ENCODE peak calls at places on chromosomes 6 and 20, in six cellular contexts. One of them, this sample, is unnamed.

GRCh38 chr20:36102809-36103596 is 51.5 kb upstream of the EPB41L1 start:
- DNase-seq in stomach: peak; percentile 62
- DNase-seq in breast epithelium: no peak
- DNase-seq in GM12878: no peak
- DNase-seq in suprapubic skin: no peak
- DNase-seq in transverse colon: peak; percentile 78
- DNase-seq in this sample: peak; percentile 53

GRCh38 chr6:126721581-126722145 is 381.7 kb downstream of the CENPW start:
- DNase-seq in stomach: no peak
- DNase-seq in breast epithelium: no peak
- DNase-seq in GM12878: no peak
- DNase-seq in suprapubic skin: no peak
- DNase-seq in transverse colon: no peak
- DNase-seq in this sample: no peak

GRCh38 chr6:145673504-145673903 is 61.8 kb downstream of the EPM2A start:
- DNase-seq in stomach: no peak
- DNase-seq in breast epithelium: no peak
- DNase-seq in GM12878: no peak
- DNase-seq in suprapubic skin: no peak
- DNase-seq in transverse colon: no peak
- DNase-seq in this sample: peak; percentile 2

GRCh38 chr6:54426995-54427394 is 118.8 kb downstream of the TINAG start:
- DNase-seq in stomach: no peak
- DNase-seq in breast epithelium: no peak
- DNase-seq in GM12878: no peak
- DNase-seq in suprapubic skin: no peak
- DNase-seq in transverse colon: no peak
- DNase-seq in this sample: no peak

GRCh38 chr6:122184260-122184934 is 215.1 kb upstream of the HSF2 start:
- DNase-seq in stomach: no peak
- DNase-seq in breast epithelium: no peak
- DNase-seq in GM12878: no peak
- DNase-seq in suprapubic skin: no peak
- DNase-seq in transverse colon: no peak
- DNase-seq in this sample: no peak

GRCh38 chr6:42901538-42901957 is 14.3 kb upstream of the PTCRA start:
- DNase-seq in stomach: peak; percentile 88
- DNase-seq in breast epithelium: peak; percentile 75
- DNase-seq in GM12878: peak; percentile 54
- DNase-seq in suprapubic skin: no peak
- DNase-seq in transverse colon: peak; percentile 76
- DNase-seq in this sample: peak; percentile 89

GRCh38 chr20:62198496-62198895 is 15.7 kb downstream of the MTG2 start:
- DNase-seq in stomach: no peak
- DNase-seq in breast epithelium: no peak
- DNase-seq in GM12878: no peak
- DNase-seq in suprapubic skin: peak; percentile 38
- DNase-seq in transverse colon: no peak
- DNase-seq in this sample: peak; percentile 47

GRCh38 chr6:1110164-1110563 is 201.7 kb upstream of the FOXQ1 start:
- DNase-seq in stomach: no peak
- DNase-seq in breast epithelium: no peak
- DNase-seq in GM12878: no peak
- DNase-seq in suprapubic skin: no peak
- DNase-seq in transverse colon: no peak
- DNase-seq in this sample: no peak

GRCh38 chr6:75065524-75065923 is 140.3 kb downstream of the COL12A1 start:
- DNase-seq in stomach: no peak
- DNase-seq in breast epithelium: no peak
- DNase-seq in GM12878: no peak
- DNase-seq in suprapubic skin: no peak
- DNase-seq in transverse colon: no peak
- DNase-seq in this sample: no peak

GRCh38 chr20:41889871-41890224 is 271.7 kb upstream of the CHD6 start:
- DNase-seq in stomach: no peak
- DNase-seq in breast epithelium: no peak
- DNase-seq in GM12878: no peak
- DNase-seq in suprapubic skin: no peak
- DNase-seq in transverse colon: no peak
- DNase-seq in this sample: no peak

GRCh38 chr6:54886932-54887584 is 40.5 kb downstream of the FAM83B start:
- DNase-seq in stomach: no peak
- DNase-seq in breast epithelium: no peak
- DNase-seq in GM12878: no peak
- DNase-seq in suprapubic skin: no peak
- DNase-seq in transverse colon: no peak
- DNase-seq in this sample: no peak

GRCh38 chr6:95294047-95294446 is 283.3 kb upstream of the MANEA start:
- DNase-seq in stomach: no peak
- DNase-seq in breast epithelium: no peak
- DNase-seq in GM12878: no peak
- DNase-seq in suprapubic skin: no peak
- DNase-seq in transverse colon: no peak
- DNase-seq in this sample: no peak

GRCh38 chr6:6512711-6513110 is 75.8 kb upstream of the LY86 start:
- DNase-seq in stomach: no peak
- DNase-seq in breast epithelium: no peak
- DNase-seq in GM12878: no peak
- DNase-seq in suprapubic skin: no peak
- DNase-seq in transverse colon: no peak
- DNase-seq in this sample: no peak

GRCh38 chr6:142926494-142927273 is 18.3 kb downstream of the HIVEP2 start:
- DNase-seq in stomach: peak; percentile 79
- DNase-seq in breast epithelium: peak; percentile 69
- DNase-seq in GM12878: no peak
- DNase-seq in suprapubic skin: peak; percentile 88
- DNase-seq in transverse colon: peak; percentile 90
- DNase-seq in this sample: peak; percentile 94

GRCh38 chr6:126919947-126920346 is 198.5 kb upstream of the RSPO3 start:
- DNase-seq in stomach: no peak
- DNase-seq in breast epithelium: no peak
- DNase-seq in GM12878: no peak
- DNase-seq in suprapubic skin: no peak
- DNase-seq in transverse colon: no peak
- DNase-seq in this sample: no peak

GRCh38 chr6:26125015-26125690 is 37.9 kb downstream of the HFE start:
- DNase-seq in stomach: peak; percentile 41
- DNase-seq in breast epithelium: no peak
- DNase-seq in GM12878: no peak
- DNase-seq in suprapubic skin: no peak
- DNase-seq in transverse colon: peak; percentile 35
- DNase-seq in this sample: no peak

GRCh38 chr6:150550244-150550643 is 49.4 kb upstream of the PLEKHG1 start:
- DNase-seq in stomach: no peak
- DNase-seq in breast epithelium: no peak
- DNase-seq in GM12878: no peak
- DNase-seq in suprapubic skin: no peak
- DNase-seq in transverse colon: no peak
- DNase-seq in this sample: no peak

GRCh38 chr6:137522399-137522798 is 28.2 kb upstream of the OLIG3 start:
- DNase-seq in stomach: no peak
- DNase-seq in breast epithelium: no peak
- DNase-seq in GM12878: no peak
- DNase-seq in suprapubic skin: no peak
- DNase-seq in transverse colon: no peak
- DNase-seq in this sample: no peak

GRCh38 chr6:30981942-30982772 is 1.4 kb upstream of the MUC21 start:
- DNase-seq in stomach: peak; percentile 52
- DNase-seq in breast epithelium: no peak
- DNase-seq in GM12878: no peak
- DNase-seq in suprapubic skin: no peak
- DNase-seq in transverse colon: no peak
- DNase-seq in this sample: no peak

GRCh38 chr6:118736351-118736750 is 85.0 kb upstream of the CEP85L start:
- DNase-seq in stomach: no peak
- DNase-seq in breast epithelium: no peak
- DNase-seq in GM12878: no peak
- DNase-seq in suprapubic skin: no peak
- DNase-seq in transverse colon: no peak
- DNase-seq in this sample: peak; percentile 39

GRCh38 chr6:10425973-10426780 is 11.3 kb upstream of the TFAP2A start:
- DNase-seq in stomach: peak; percentile 55
- DNase-seq in breast epithelium: peak; percentile 77
- DNase-seq in GM12878: no peak
- DNase-seq in suprapubic skin: peak; percentile 69
- DNase-seq in transverse colon: peak; percentile 38
- DNase-seq in this sample: peak; percentile 90

GRCh38 chr6:2078888-2079287 is 166.5 kb downstream of the GMDS start:
- DNase-seq in stomach: no peak
- DNase-seq in breast epithelium: no peak
- DNase-seq in GM12878: peak; percentile 11
- DNase-seq in suprapubic skin: no peak
- DNase-seq in transverse colon: no peak
- DNase-seq in this sample: no peak

GRCh38 chr6:128979061-128979460 is 96.1 kb downstream of the LAMA2 start:
- DNase-seq in stomach: no peak
- DNase-seq in breast epithelium: no peak
- DNase-seq in GM12878: no peak
- DNase-seq in suprapubic skin: no peak
- DNase-seq in transverse colon: no peak
- DNase-seq in this sample: no peak

GRCh38 chr6:90610671-90611542 is 24.0 kb upstream of the MAP3K7 start:
- DNase-seq in stomach: no peak
- DNase-seq in breast epithelium: no peak
- DNase-seq in GM12878: no peak
- DNase-seq in suprapubic skin: peak; percentile 63
- DNase-seq in transverse colon: no peak
- DNase-seq in this sample: no peak

GRCh38 chr6:128532827-128533226 is 12.4 kb upstream of the PTPRK start:
- DNase-seq in stomach: no peak
- DNase-seq in breast epithelium: no peak
- DNase-seq in GM12878: no peak
- DNase-seq in suprapubic skin: no peak
- DNase-seq in transverse colon: no peak
- DNase-seq in this sample: no peak

GRCh38 chr20:23366384-23366783 is 4.4 kb downstream of the GZF1 start:
- DNase-seq in stomach: no peak
- DNase-seq in breast epithelium: no peak
- DNase-seq in GM12878: no peak
- DNase-seq in suprapubic skin: no peak
- DNase-seq in transverse colon: no peak
- DNase-seq in this sample: no peak

GRCh38 chr6:35470663-35471120 is 2.5 kb downstream of the RPL10A start:
- DNase-seq in stomach: no peak
- DNase-seq in breast epithelium: no peak
- DNase-seq in GM12878: no peak
- DNase-seq in suprapubic skin: no peak
- DNase-seq in transverse colon: no peak
- DNase-seq in this sample: no peak
- H3K4me3 ChIP-seq in stomach: no peak overlapping the region
- H3K4me3 ChIP-seq in breast epithelium: peak overlapping the region; percentile 89
- H3K4me3 ChIP-seq in GM12878: peak overlapping the region; percentile 99
- H3K4me3 ChIP-seq in suprapubic skin: peak overlapping the region; percentile 87
- H3K4me3 ChIP-seq in transverse colon: no peak overlapping the region
- H3K4me3 ChIP-seq in this sample: peak overlapping the region; percentile 69

GRCh38 chr6:53313784-53314382 is 34.9 kb downstream of the ELOVL5 start:
- DNase-seq in stomach: no peak
- DNase-seq in breast epithelium: no peak
- DNase-seq in GM12878: no peak
- DNase-seq in suprapubic skin: no peak
- DNase-seq in transverse colon: no peak
- DNase-seq in this sample: no peak
- TF ChIP-seq POLR2AphosphoS5 in stomach: peak; percentile 61
- TF ChIP-seq POLR2AphosphoS5 in breast epithelium: no peak
- TF ChIP-seq POLR2AphosphoS5 in GM12878: no peak
- TF ChIP-seq POLR2AphosphoS5 in suprapubic skin: no peak
- TF ChIP-seq POLR2AphosphoS5 in transverse colon: no peak
- TF ChIP-seq POLR2AphosphoS5 in this sample: no peak

GRCh38 chr6:3384346-3385143 is 72.3 kb downstream of the SLC22A23 start:
- DNase-seq in stomach: no peak
- DNase-seq in breast epithelium: no peak
- DNase-seq in GM12878: no peak
- DNase-seq in suprapubic skin: no peak
- DNase-seq in transverse colon: no peak
- DNase-seq in this sample: no peak

GRCh38 chr6:3383525-3383924 is 73.3 kb downstream of the SLC22A23 start:
- DNase-seq in stomach: peak; percentile 63
- DNase-seq in breast epithelium: no peak
- DNase-seq in GM12878: peak; percentile 75
- DNase-seq in suprapubic skin: no peak
- DNase-seq in transverse colon: peak; percentile 74
- DNase-seq in this sample: peak; percentile 63

GRCh38 chr6:3385660-3386151 is 71.1 kb downstream of the SLC22A23 start:
- DNase-seq in stomach: no peak
- DNase-seq in breast epithelium: no peak
- DNase-seq in GM12878: no peak
- DNase-seq in suprapubic skin: no peak
- DNase-seq in transverse colon: peak; percentile 39
- DNase-seq in this sample: no peak

GRCh38 chr6:3388786-3389185 is 68.1 kb downstream of the SLC22A23 start:
- DNase-seq in stomach: no peak
- DNase-seq in breast epithelium: no peak
- DNase-seq in GM12878: peak; percentile 62
- DNase-seq in suprapubic skin: no peak
- DNase-seq in transverse colon: no peak
- DNase-seq in this sample: no peak

DNA sequence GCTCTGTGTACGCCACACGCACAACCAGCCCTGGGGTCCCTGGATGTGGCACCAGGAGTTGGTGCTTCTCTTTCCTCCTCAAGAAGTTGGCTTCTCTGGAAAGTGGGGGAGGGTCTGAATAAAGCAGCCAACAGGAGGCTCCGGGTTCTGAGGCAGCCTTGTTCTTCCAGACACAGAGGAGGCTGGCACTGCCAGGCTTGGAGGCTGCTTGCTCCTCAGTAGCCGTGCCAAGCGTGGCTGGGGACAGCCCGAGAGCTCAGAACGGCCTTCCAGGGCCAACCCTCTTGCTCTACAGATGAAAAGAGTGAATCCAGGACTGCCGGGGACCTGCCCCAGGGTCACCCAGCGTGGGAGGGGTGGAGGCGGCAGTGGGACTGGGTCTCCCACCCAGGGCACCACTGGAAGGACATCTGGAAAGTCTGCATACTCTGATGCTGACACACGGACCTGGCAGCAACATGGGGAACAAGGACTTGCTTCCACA is 70.4 kb downstream of the SLC22A23 start:
- DNase-seq in stomach: peak; percentile 84
- DNase-seq in breast epithelium: no peak
- DNase-seq in GM12878: no peak
- DNase-seq in suprapubic skin: no peak
- DNase-seq in transverse colon: no peak
- DNase-seq in this sample: no peak
- H3K4me1 ChIP-seq in stomach: peaks cover 36% of the 10 kb centered on the region
- H3K4me1 ChIP-seq in breast epithelium: peaks cover 8% of the 10 kb centered on the region
- H3K4me1 ChIP-seq in GM12878: peaks cover 52% of the 10 kb centered on the region
- H3K4me1 ChIP-seq in suprapubic skin: peaks cover 78% of the 10 kb centered on the region
- H3K4me1 ChIP-seq in transverse colon: peaks cover 86% of the 10 kb centered on the region
- H3K4me1 ChIP-seq in this sample: peaks cover 2% of the 10 kb centered on the region

GRCh38 chr6:71977860-71978259 is 91.5 kb downstream of the RIMS1 start:
- DNase-seq in stomach: no peak
- DNase-seq in breast epithelium: no peak
- DNase-seq in GM12878: no peak
- DNase-seq in suprapubic skin: no peak
- DNase-seq in transverse colon: no peak
- DNase-seq in this sample: no peak

GRCh38 chr6:71983131-71983530 is 96.8 kb downstream of the RIMS1 start:
- DNase-seq in stomach: no peak
- DNase-seq in breast epithelium: no peak
- DNase-seq in GM12878: no peak
- DNase-seq in suprapubic skin: no peak
- DNase-seq in transverse colon: no peak
- DNase-seq in this sample: no peak

GRCh38 chr6:71979911-71980310 is 93.6 kb downstream of the RIMS1 start:
- DNase-seq in stomach: no peak
- DNase-seq in breast epithelium: no peak
- DNase-seq in GM12878: no peak
- DNase-seq in suprapubic skin: no peak
- DNase-seq in transverse colon: no peak
- DNase-seq in this sample: no peak

GRCh38 chr6:71982385-71982784 is 96.0 kb downstream of the RIMS1 start:
- DNase-seq in stomach: no peak
- DNase-seq in breast epithelium: no peak
- DNase-seq in GM12878: peak; percentile 32
- DNase-seq in suprapubic skin: no peak
- DNase-seq in transverse colon: no peak
- DNase-seq in this sample: no peak
- H3K4me3 ChIP-seq in stomach: no peak overlapping the region
- H3K4me3 ChIP-seq in breast epithelium: no peak overlapping the region
- H3K4me3 ChIP-seq in GM12878: no peak overlapping the region
- H3K4me3 ChIP-seq in suprapubic skin: no peak overlapping the region
- H3K4me3 ChIP-seq in transverse colon: no peak overlapping the region
- H3K4me3 ChIP-seq in this sample: no peak overlapping the region